ENCODE peak calls at places on chromosomes 1 and 21, in four cellular contexts. K, F, G and X are unnamed samples.

GRCh38 chr1:7761103-7761502 is 10.0 kb upstream of the VAMP3 start:
- DNase-seq in F (no peak), G (no peak), K (no peak), X (peak; percentile 46)

GRCh38 chr1:43354936-43355335 is 3.8 kb upstream of the CDC20 start:
- DNase-seq in F (no peak), K (no peak), G (no peak), X (no peak)

GRCh38 chr1:17635811-17636210 is 96.3 kb downstream of the ARHGEF10L start:
- DNase-seq in F (no peak), G (no peak), K (no peak), X (no peak)

GRCh38 chr1:213976665-213977485 is 10.9 kb upstream of the PROX1 start:
- DNase-seq in G (no peak), K (no peak), F (peak; percentile 47), X (no peak)

GRCh38 chr1:3013371-3014038 is 7.8 kb upstream of the ACTRT2 start:
- DNase-seq in K (no peak), F (no peak), G (no peak), X (no peak)

GRCh38 chr1:57319165-57319564 is 104.7 kb downstream of the DAB1 start:
- DNase-seq in G (no peak), F (no peak), K (no peak), X (no peak)

GRCh38 chr1:199283814-199284213 is 645.0 kb downstream of the PTPRC start:
- DNase-seq in G (no peak), F (no peak), K (no peak), X (no peak)

GRCh38 chr1:33960496-33960895 is 96.6 kb downstream of the HMGB4 start:
- DNase-seq in F (no peak), K (peak; percentile 34), G (no peak), X (no peak)

GRCh38 chr1:8396912-8397406 is 79.0 kb downstream of the SLC45A1 start:
- DNase-seq in F (peak; percentile 38), K (peak; percentile 60), G (peak; percentile 49), X (no peak)

GRCh38 chr1:117964290-117965038 is 34.9 kb downstream of the WDR3 start:
- DNase-seq in K (no peak), F (no peak), G (no peak), X (no peak)

GRCh38 chr1:55129194-55129728 is 85.9 kb downstream of the USP24 start:
- DNase-seq in G (no peak), F (no peak), K (no peak), X (no peak)

GRCh38 chr1:119147626-119148180 is 7.2 kb upstream of the WARS2 start:
- DNase-seq in G (no peak), F (no peak), K (no peak), X (no peak)

GRCh38 chr1:2001773-2002411 is 1.7 kb downstream of the CFAP74 start:
- DNase-seq in F (no peak), K (no peak), G (no peak), X (no peak)

GRCh38 chr1:12434174-12434573 is 183.8 kb downstream of the DHRS3 start:
- DNase-seq in G (peak; percentile 73), F (no peak), K (no peak), X (no peak)

GRCh38 chr1:58583496-58583895 is 6.4 kb upstream of the TACSTD2 start:
- DNase-seq in K (no peak), F (no peak), G (no peak), X (peak; percentile 17)

GRCh38 chr1:44033756-44034155 is 2.5 kb upstream of the SLC6A9 start:
- DNase-seq in K (peak; percentile 9), F (no peak), G (no peak), X (no peak)

GRCh38 chr1:107682467-107682866 is 282.5 kb downstream of the VAV3 start:
- DNase-seq in G (no peak), K (no peak), F (no peak), X (no peak)
- TF ChIP-seq NFIC in G (no peak), K (no peak), F (no peak), X (no peak)

GRCh38 chr1:161261859-161262225 is 3.3 kb downstream of the PCP4L1 start:
- DNase-seq in F (no peak), G (no peak), K (no peak), X (no peak)

GRCh38 chr1:161259765-161260164 is 1.2 kb downstream of the PCP4L1 start:
- DNase-seq in F (no peak), G (no peak), K (no peak), X (no peak)

GRCh38 chr1:161260346-161260745 is 1.8 kb downstream of the PCP4L1 start:
- DNase-seq in G (no peak), F (no peak), K (no peak), X (no peak)

GRCh38 chr1:161260939-161261858 is 2.7 kb downstream of the PCP4L1 start:
- DNase-seq in G (no peak), K (no peak), F (no peak), X (no peak)

DNA sequence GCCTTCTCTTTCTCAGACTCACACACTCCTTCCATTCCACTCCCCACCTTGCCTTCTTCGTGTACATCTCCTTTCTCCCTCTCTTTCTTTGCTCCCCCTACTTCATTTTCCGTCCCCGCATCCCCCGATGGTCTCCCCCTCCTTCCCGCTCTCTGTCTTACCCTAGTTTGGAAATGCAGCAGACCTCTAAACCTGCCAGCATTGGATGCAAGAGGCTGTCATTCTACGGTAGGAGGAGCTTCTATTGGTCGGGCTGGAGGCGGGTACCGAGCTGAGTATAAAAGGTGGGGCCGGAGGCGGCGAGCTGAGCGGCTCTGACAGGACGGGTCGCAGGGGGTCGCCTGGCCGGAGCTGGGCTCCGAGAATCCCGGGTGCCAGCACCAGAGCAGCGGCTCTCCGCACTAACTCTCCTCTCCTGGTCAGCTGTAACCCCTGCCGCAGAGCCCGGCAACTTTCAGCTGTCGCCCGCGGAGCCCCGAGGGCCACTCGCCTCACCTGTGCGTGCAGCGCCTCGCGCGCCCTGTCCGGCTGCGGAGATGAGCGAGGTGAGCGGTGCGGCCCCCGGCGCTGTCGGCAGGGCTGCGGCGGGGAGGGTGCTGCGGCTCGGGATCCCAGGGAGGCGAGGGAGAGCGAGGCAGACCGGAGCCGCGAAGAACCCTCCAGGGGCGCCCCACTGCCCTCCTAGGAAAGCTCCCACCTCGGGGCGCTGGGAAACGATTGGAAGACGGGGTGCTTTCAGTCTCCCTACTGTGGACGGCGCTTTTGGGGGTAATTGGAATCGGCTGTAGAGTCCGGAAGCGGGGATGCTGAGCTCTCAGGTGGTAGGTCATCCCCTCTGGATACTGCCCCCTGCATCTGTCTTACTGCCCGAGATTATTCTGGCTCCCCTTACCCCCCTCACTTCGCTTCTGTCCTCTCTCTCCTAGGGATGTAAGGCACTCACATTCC is at the start of gene PCP4L1:
- DNase-seq in G (no peak), K (peak; percentile 90), F (no peak), X (no peak)
- TF ChIP-seq NFIC in G (no peak), K (no peak), F (no peak), X (no peak)

DNA sequence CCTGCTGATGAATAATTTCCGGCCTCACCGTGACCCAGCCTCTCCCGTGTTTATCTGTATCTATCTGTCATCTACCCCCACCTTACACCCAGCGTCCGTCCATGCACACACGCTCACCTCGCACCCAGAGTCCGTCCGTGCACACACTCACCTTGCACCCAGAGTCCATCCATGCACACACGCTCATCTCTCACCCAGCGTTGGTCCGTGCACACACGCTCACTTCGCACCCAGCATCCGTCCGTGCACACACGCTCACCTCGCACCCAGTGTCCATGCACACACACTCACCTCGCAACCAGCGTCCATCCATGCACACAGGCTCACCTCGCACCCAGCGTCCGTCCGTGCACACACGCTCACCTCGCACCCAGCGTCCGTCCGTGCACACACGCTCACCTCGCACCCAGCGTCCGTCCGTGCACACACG is 25.0 kb upstream of the COL18A1 start:
- DNase-seq in F (no peak), G (no peak), K (no peak), X (no peak)
- TF ChIP-seq NFIC in F (no peak), G (no peak), K (no peak), X (no peak)

DNA sequence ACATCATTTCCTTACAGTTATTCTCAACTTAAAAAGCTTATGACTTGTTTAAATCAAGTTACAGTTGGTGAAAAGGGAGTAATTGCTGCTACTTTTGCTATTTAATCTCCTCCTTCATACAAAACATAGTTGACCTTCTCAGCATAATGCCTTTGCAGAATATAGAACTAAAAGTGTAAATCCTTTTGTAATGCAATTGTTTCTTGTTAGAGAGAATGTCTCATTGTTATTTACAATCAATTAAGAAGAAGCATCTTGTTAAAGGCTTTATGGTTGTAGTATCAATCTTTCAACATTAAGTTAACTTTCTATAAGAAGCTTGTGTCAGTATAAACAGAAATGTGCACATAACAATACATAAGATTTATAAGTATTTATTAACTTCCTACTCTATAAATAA is 360.7 kb downstream of the BRINP3 start:
- DNase-seq in K (no peak), F (no peak), G (no peak), X (no peak)
- TF ChIP-seq NFIC in K (no peak), F (no peak), G (no peak), X (no peak)

DNA sequence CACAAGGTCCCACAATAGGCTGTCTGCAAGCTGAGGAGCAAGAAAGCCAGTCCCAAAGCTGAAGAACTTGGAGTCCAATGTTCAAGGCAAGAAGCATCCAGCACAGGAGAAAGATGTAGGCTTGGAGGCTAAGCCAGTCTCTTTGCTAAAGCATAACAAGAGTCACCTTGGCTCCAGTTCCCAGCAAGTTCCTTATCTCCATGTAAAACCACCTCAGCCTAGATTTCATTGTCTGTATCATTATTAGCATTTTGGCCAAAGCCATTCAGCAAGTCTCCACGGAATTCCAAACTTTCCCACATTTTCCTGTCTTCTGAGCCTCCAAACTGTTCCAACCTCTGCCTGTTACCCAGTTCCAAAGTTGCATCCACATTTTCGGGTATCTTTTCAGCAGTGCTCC is 36.9 kb downstream of the PIGM start:
- DNase-seq in K (no peak), G (no peak), F (no peak), X (no peak)
- TF ChIP-seq NFIC in K (no peak), G (no peak), F (no peak), X (no peak)

GRCh38 chr1:160756617-160757206 is 17.7 kb downstream of the SLAMF7 start:
- DNase-seq in G (no peak), K (no peak), F (no peak), X (no peak)
- TF ChIP-seq NFIC in G (no peak), K (no peak), F (no peak), X (no peak)